ENCODE peak calls at places on chromosome 6, in seven cellular contexts. K, Y, X, R, A, C and B are unnamed samples.

GRCh38 chr6:139473239-139473701 is 98.8 kb upstream of the CITED2 start:
- DNase-seq in K (peak; percentile 70), Y (no peak), X (no peak), R (peak; percentile 16), A (no peak), C (no peak), B (no peak)

GRCh38 chr6:166438211-166438861 is 55.6 kb upstream of the MPC1 start:
- DNase-seq in K (no peak), Y (no peak), X (no peak), R (no peak), A (no peak), C (no peak), B (peak; percentile 4)

GRCh38 chr6:21915707-21916399 is 322.3 kb downstream of the SOX4 start:
- DNase-seq in K (no peak), Y (no peak), X (no peak), R (no peak), A (no peak), C (no peak), B (no peak)

GRCh38 chr6:150297327-150298028 is 71.3 kb upstream of the IYD start:
- DNase-seq in K (no peak), Y (no peak), X (no peak), R (no peak), A (no peak), C (no peak), B (no peak)

GRCh38 chr6:91812596-91813274 is 1225.9 kb upstream of the MAP3K7 start:
- DNase-seq in K (no peak), Y (no peak), X (no peak), R (no peak), A (no peak), C (no peak), B (no peak)

GRCh38 chr6:169425628-169426370 is 172.2 kb upstream of the THBS2 start:
- DNase-seq in K (no peak), Y (no peak), X (no peak), R (no peak), A (no peak), C (no peak), B (no peak)

GRCh38 chr6:21587182-21587924 is 6.2 kb upstream of the SOX4 start:
- DNase-seq in K (peak; percentile 78), Y (peak; percentile 21), X (peak; percentile 26), R (peak; percentile 62), A (no peak), C (no peak), B (peak; percentile 67)

GRCh38 chr6:16540804-16541752 is 220.2 kb downstream of the ATXN1 start:
- DNase-seq in K (no peak), Y (no peak), X (no peak), R (peak; percentile 33), A (no peak), C (no peak), B (no peak)

GRCh38 chr6:79813854-79814477 is 133.4 kb downstream of the ELOVL4 start:
- DNase-seq in K (peak; percentile 81), Y (peak; percentile 54), X (peak; percentile 33), R (peak; percentile 52), A (no peak), C (peak; percentile 75), B (peak; percentile 81)

GRCh38 chr6:12393100-12393499 is 102.9 kb downstream of the EDN1 start:
- DNase-seq in K (no peak), Y (no peak), X (no peak), R (no peak), A (no peak), C (no peak), B (no peak)

GRCh38 chr6:161417712-161418457 is 144.0 kb upstream of the AGPAT4 start:
- DNase-seq in K (peak; percentile 88), Y (no peak), X (no peak), R (no peak), A (no peak), C (no peak), B (no peak)

GRCh38 chr6:129267028-129267427 is 384.1 kb downstream of the LAMA2 start:
- DNase-seq in K (no peak), Y (no peak), X (no peak), R (no peak), A (no peak), C (no peak), B (no peak)

DNA sequence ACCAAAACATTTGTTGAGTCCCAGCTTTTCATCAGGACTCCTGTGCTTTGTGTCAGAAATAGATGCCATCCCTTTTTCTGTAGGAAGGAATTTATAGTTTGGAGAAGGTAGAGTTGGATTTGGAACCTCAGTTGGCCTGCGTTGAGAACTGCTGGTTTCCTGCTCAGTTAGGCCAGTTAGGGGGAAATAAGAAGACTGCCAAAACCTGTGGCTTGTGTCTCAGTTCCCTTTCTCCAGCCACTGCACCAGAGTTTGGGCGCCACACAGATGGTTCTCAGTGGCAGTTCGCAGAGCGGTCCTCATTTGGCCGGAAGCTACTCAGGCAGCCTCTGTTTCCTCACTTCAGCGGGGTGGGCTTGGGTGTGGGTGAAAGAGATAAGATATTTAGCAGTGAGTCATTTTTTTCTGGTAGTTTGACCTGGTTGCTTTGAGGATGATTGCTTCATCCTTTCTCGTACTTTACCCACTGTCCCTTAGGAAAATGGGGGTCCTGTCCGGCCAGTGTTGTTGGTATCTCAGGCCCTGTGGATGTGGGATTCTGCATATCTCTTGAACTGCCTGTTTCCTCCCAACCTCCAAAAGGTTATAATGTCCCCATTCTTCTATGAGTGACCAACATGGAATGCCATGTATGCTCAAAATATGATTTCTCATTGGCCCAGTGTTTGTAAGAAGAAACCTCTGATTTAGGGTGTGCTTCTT is 53.7 kb downstream of the JARID2 start:
- DNase-seq in K (no peak), Y (peak; percentile 60), X (no peak), R (no peak), A (no peak), C (no peak), B (peak; percentile 31)
- H3K4me1 ChIP-seq in K (peaks cover 18% of the 10 kb centered on the region), Y (peaks cover 48% of the 10 kb centered on the region), X (peaks cover 44% of the 10 kb centered on the region), R (no peaks in the 10 kb centered on the region), A (peaks cover 67% of the 10 kb centered on the region), C (peaks cover 15% of the 10 kb centered on the region), B (peaks cover 74% of the 10 kb centered on the region)

GRCh38 chr6:41269716-41270115 is 16.8 kb downstream of the TREM1 start:
- DNase-seq in K (no peak), Y (no peak), X (no peak), R (no peak), A (no peak), C (no peak), B (no peak)
- H3K4me1 ChIP-seq in K (no peaks in the 10 kb centered on the region), Y (no peaks in the 10 kb centered on the region), X (no peaks in the 10 kb centered on the region), R (no peaks in the 10 kb centered on the region), A (no peaks in the 10 kb centered on the region), C (no peaks in the 10 kb centered on the region), B (no peaks in the 10 kb centered on the region)

GRCh38 chr6:35585688-35586087 is 73.0 kb upstream of the TULP1 start:
- DNase-seq in K (no peak), Y (no peak), X (no peak), R (no peak), A (no peak), C (no peak), B (no peak)
- H3K4me1 ChIP-seq in K (peaks cover 34% of the 10 kb centered on the region), Y (no peaks in the 10 kb centered on the region), X (peaks cover 7% of the 10 kb centered on the region), R (peaks cover 8% of the 10 kb centered on the region), A (peaks cover 83% of the 10 kb centered on the region), C (no peaks in the 10 kb centered on the region), B (peaks cover 81% of the 10 kb centered on the region)

DNA sequence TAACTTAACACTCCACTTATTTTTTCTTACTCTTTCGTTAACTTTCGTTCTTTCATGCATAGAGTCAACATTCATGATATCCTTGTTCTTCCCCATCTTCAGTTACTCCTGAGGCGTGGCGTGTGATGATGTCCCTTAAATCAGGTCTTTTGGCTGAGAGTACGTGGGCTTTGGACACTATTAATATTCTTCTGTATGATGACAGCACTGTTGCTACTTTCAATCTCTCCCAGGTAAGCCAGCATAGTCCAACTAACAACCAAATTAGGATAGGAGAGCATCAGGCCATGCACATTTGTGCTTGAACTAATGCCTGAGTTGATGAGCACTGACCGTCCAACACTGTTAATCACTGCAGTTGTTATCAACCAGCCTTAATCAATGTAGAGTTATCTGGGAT is 119.6 kb downstream of the TMEM242 start:
- DNase-seq in K (no peak), Y (no peak), X (no peak), R (no peak), A (no peak), C (no peak), B (no peak)
- H3K4me1 ChIP-seq in K (peaks cover 47% of the 10 kb centered on the region), Y (no peaks in the 10 kb centered on the region), X (no peaks in the 10 kb centered on the region), R (no peaks in the 10 kb centered on the region), A (peaks cover 10% of the 10 kb centered on the region), C (no peaks in the 10 kb centered on the region), B (peaks cover 1% of the 10 kb centered on the region)

GRCh38 chr6:30323806-30324205 is 2.9 kb upstream of the TRIM39 start:
- DNase-seq in K (no peak), Y (no peak), X (no peak), R (no peak), A (no peak), C (no peak), B (no peak)
- H3K4me1 ChIP-seq in K (peaks cover 39% of the 10 kb centered on the region), Y (peaks cover 72% of the 10 kb centered on the region), X (peaks cover 53% of the 10 kb centered on the region), R (no peaks in the 10 kb centered on the region), A (peaks cover 62% of the 10 kb centered on the region), C (peaks cover 2% of the 10 kb centered on the region), B (peaks cover 58% of the 10 kb centered on the region)